ENCODE peak calls at places on chromosomes 2 and 18, in eight cellular contexts. J is OCI-LY7, R is hepatocyte, F is neural progenitor cell, K is GM23248, U is MM.1S, H is HCT116, T is SK-N-SH. Q is an unnamed sample.
A peak's percentile ranks its signal among the peaks of the same experiment; 100 is the strongest.

GRCh38 chr2:238954841-238955521 is 107.1 kb downstream of the TWIST2 start:
- DNase-seq in R (peak; percentile 2), J (no peak), T (no peak), H (no peak), U (no peak), F (peak; percentile 36), K (no peak), Q (no peak)

GRCh38 chr18:5309888-5310470 is 14.5 kb upstream of the ZBTB14 start:
- DNase-seq in F (no peak), K (peak; percentile 3), J (peak; percentile 62), H (no peak), U (peak; percentile 79), R (no peak), T (no peak), Q (no peak)

GRCh38 chr2:226796840-226797288 is 2.8 kb downstream of the IRS1 start:
- DNase-seq in U (no peak), H (no peak), J (peak; percentile 38), R (peak; percentile 31), K (peak; percentile 79), T (peak; percentile 54), F (no peak), Q (no peak)

GRCh38 chr2:160409480-160409879 is 84.1 kb downstream of the RBMS1 start:
- DNase-seq in K (no peak), J (no peak), H (no peak), F (no peak), T (no peak), R (no peak), U (no peak), Q (no peak)

GRCh38 chr2:176099737-176100546 is at the start of gene HOXD12:
- DNase-seq in U (no peak), K (no peak), T (no peak), H (no peak), F (no peak), R (no peak), J (no peak), Q (no peak)

GRCh38 chr2:223957092-223957851 is at the start of gene MRPL44:
- DNase-seq in T (peak; percentile 93), U (peak; percentile 94), F (peak; percentile 98), J (peak; percentile 96), H (peak; percentile 89), K (peak; percentile 99), R (peak; percentile 98), Q (peak; percentile 98)

GRCh38 chr18:65750421-65751144 is at the start of gene CDH7:
- DNase-seq in R (peak; percentile 52), U (no peak), J (no peak), T (peak; percentile 72), H (no peak), F (peak; percentile 74), K (no peak), Q (peak; percentile 58)

GRCh38 chr2:112187805-112188596 is 49.8 kb downstream of the FBLN7 start:
- DNase-seq in R (no peak), K (no peak), T (no peak), F (no peak), U (no peak), H (peak; percentile 13), J (peak; percentile 44), Q (no peak)

GRCh38 chr2:19351499-19351898 is 6.9 kb downstream of the OSR1 start:
- DNase-seq in J (no peak), R (no peak), T (peak; percentile 58), F (peak; percentile 51), K (no peak), U (no peak), H (no peak), Q (peak; percentile 23)

GRCh38 chr2:235968616-235969324 is 199.4 kb downstream of the GBX2 start:
- DNase-seq in F (no peak), K (no peak), H (no peak), J (no peak), T (no peak), U (no peak), R (no peak), Q (no peak)

GRCh38 chr2:120685403-120686297 is 50.0 kb upstream of the GLI2 start:
- DNase-seq in K (peak; percentile 25), H (no peak), T (no peak), R (no peak), J (no peak), U (no peak), F (no peak), Q (no peak)

GRCh38 chr2:41930807-41931566 is 116.8 kb upstream of the PKDCC start:
- DNase-seq in F (no peak), U (no peak), H (peak; percentile 26), R (no peak), K (peak; percentile 33), T (no peak), J (no peak), Q (no peak)

GRCh38 chr2:230717595-230717994 is 5.0 kb downstream of the CAB39 start:
- DNase-seq in F (peak; percentile 59), H (no peak), J (peak; percentile 74), R (no peak), T (no peak), K (no peak), U (no peak), Q (peak; percentile 62)

GRCh38 chr2:133718688-133719201 is 150.5 kb upstream of the NCKAP5 start:
- DNase-seq in R (no peak), H (no peak), F (no peak), J (no peak), U (no peak), T (peak; percentile 8), K (peak; percentile 91), Q (no peak)

GRCh38 chr18:59547691-59548182 is 149.5 kb downstream of the CCBE1 start:
- DNase-seq in K (peak; percentile 81), J (no peak), F (peak; percentile 24), R (peak; percentile 45), T (no peak), U (peak; percentile 75), H (no peak), Q (peak; percentile 32)

GRCh38 chr18:13217971-13218375 is 587 bp upstream of the LDLRAD4 start:
- DNase-seq in J (no peak), F (peak; percentile 49), U (no peak), R (no peak), H (no peak), T (no peak), K (no peak), Q (peak; percentile 48)

GRCh38 chr18:13217466-13217961 is 1.0 kb upstream of the LDLRAD4 start:
- DNase-seq in R (peak; percentile 71), F (peak; percentile 87), T (peak; percentile 80), K (peak; percentile 34), J (no peak), U (peak; percentile 48), H (no peak), Q (peak; percentile 67)

GRCh38 chr18:13216732-13217465 is 1.7 kb upstream of the LDLRAD4 start:
- DNase-seq in U (peak; percentile 33), K (peak; percentile 24), R (peak; percentile 77), H (no peak), T (peak; percentile 86), F (peak; percentile 75), J (no peak), Q (peak; percentile 61)

GRCh38 chr18:13218376-13219011 is at the start of gene LDLRAD4:
- DNase-seq in R (peak; percentile 55), H (no peak), F (peak; percentile 58), U (no peak), J (no peak), K (peak; percentile 27), T (peak; percentile 77), Q (peak; percentile 69)

GRCh38 chr18:13216092-13216582 is 2.4 kb upstream of the LDLRAD4 start:
- DNase-seq in K (peak; percentile 74), J (peak; percentile 35), F (peak; percentile 75), T (peak; percentile 81), H (peak; percentile 31), R (peak; percentile 84), U (peak; percentile 66), Q (peak; percentile 73)
- TF ChIP-seq EZH2phosphoT487 in K (no peak), J (no peak), F (no peak), T (no peak), H (no peak), R (no peak), U (no peak), Q (no peak)

GRCh38 chr2:1782514-1782913 is 38.2 kb upstream of the PXDN start:
- DNase-seq in K (no peak), H (no peak), J (no peak), R (no peak), T (no peak), F (no peak), U (no peak), Q (no peak)
- TF ChIP-seq EZH2phosphoT487 in K (no peak), H (no peak), J (no peak), R (no peak), T (no peak), F (no peak), U (no peak), Q (no peak)

GRCh38 chr2:49225126-49225525 is 70.8 kb upstream of the FSHR start:
- DNase-seq in J (no peak), H (no peak), T (no peak), U (no peak), K (no peak), F (no peak), R (no peak), Q (no peak)
- TF ChIP-seq EZH2phosphoT487 in J (no peak), H (no peak), T (no peak), U (no peak), K (no peak), F (no peak), R (no peak), Q (no peak)

DNA sequence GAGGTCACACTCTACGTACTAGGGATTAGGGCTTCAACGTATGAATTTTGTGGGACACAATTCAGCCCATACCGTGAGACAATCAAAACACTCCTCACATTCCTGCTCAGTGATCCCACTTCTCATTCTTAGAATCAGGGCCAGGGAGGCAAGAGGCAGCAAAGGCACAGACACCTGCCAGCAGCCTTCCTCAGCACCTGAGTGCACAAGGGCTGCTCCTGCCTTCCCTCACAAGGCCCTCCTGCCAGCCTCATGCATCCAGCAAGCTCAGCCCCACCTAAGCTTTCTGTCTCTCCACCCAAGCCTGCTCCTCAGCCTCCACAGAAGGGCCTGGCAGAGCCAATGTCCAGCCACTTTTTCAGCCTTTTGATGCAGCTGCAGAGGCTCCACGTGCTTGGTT is 141.6 kb downstream of the SP3 start:
- DNase-seq in J (no peak), F (no peak), K (no peak), H (no peak), U (no peak), T (no peak), R (no peak), Q (no peak)
- TF ChIP-seq EZH2phosphoT487 in J (no peak), F (no peak), K (no peak), H (no peak), U (no peak), T (no peak), R (no peak), Q (no peak)

Q was measured in GM23338.